ENCODE peak calls at places on chromosome 11, in five cellular contexts. J is stimulated activated CD8-positive, alpha-beta memory T cell treated with anti-CD3 and anti-CD28 coated beads, Interleukin-4, amount 100 ng/mL, for 24 hours; M is BJ; K is AG04450; Z is LoVo. Y is an unnamed sample.

GRCh38 chr11:44920451-44920850 is 30.2 kb downstream of the TP53I11 start:
- DNase-seq in J (no peak), M (no peak), K (no peak), Z (no peak), Y (no peak)

GRCh38 chr11:108961095-108961494 is 296.2 kb downstream of the DDX10 start:
- DNase-seq in J (no peak), M (no peak), K (no peak), Z (no peak), Y (no peak)

GRCh38 chr11:75765116-75765515 is 3.5 kb upstream of the DGAT2 start:
- DNase-seq in J (no peak), M (no peak), K (no peak), Z (no peak), Y (no peak)

GRCh38 chr11:12245549-12245986 is 131.8 kb upstream of the PARVA start:
- DNase-seq in J (no peak), M (no peak), K (no peak), Z (no peak), Y (no peak)

GRCh38 chr11:111097191-111097590 is 148.3 kb upstream of the POU2AF2 start:
- DNase-seq in J (no peak), M (no peak), K (peak), Z (no peak), Y (no peak)

GRCh38 chr11:46808804-46809431 is 37.2 kb downstream of the CKAP5 start:
- DNase-seq in J (no peak), M (no peak), K (no peak), Z (no peak), Y (no peak)

GRCh38 chr11:60756307-60757032 is at the start of gene MS4A15:
- DNase-seq in J (no peak), M (no peak), K (no peak), Z (peak), Y (no peak)

GRCh38 chr11:22304337-22304961 is 33.7 kb upstream of the SLC17A6 start:
- DNase-seq in J (no peak), M (peak), K (no peak), Z (peak), Y (no peak)

GRCh38 chr11:22521226-22521625 is 104.4 kb downstream of the FANCF start:
- DNase-seq in J (no peak), M (no peak), K (no peak), Z (no peak), Y (no peak)

GRCh38 chr11:92314499-92314898 is 89.9 kb downstream of the FAT3 start:
- DNase-seq in J (no peak), M (no peak), K (no peak), Z (no peak), Y (no peak)

GRCh38 chr11:7252683-7253213 is 1.0 kb downstream of the SYT9 start:
- DNase-seq in J (no peak), M (no peak), K (no peak), Z (no peak), Y (no peak)

GRCh38 chr11:66728760-66729385 is at the start of gene SPTBN2:
- DNase-seq in J (no peak), M (no peak), K (no peak), Z (no peak), Y (no peak)

GRCh38 chr11:20912046-20912821 is 242.8 kb downstream of the NELL1 start:
- DNase-seq in J (no peak), M (no peak), K (no peak), Z (no peak), Y (no peak)

GRCh38 chr11:15629690-15630321 is 515.1 kb downstream of the INSC start:
- DNase-seq in J (no peak), M (no peak), K (no peak), Z (peak), Y (no peak)

GRCh38 chr11:34665077-34665835 is 44.4 kb downstream of the EHF start:
- DNase-seq in J (no peak), M (no peak), K (no peak), Z (no peak), Y (no peak)

GRCh38 chr11:133618500-133618899 is 86.2 kb upstream of the OPCML start:
- DNase-seq in J (no peak), M (no peak), K (no peak), Z (no peak), Y (no peak)

GRCh38 chr11:68963779-68964178 is 17.0 kb downstream of the MRGPRD start:
- DNase-seq in J (no peak), M (no peak), K (no peak), Z (no peak), Y (no peak)

GRCh38 chr11:126334665-126335462 is 20.6 kb upstream of the ST3GAL4 start:
- DNase-seq in J (no peak), M (no peak), K (no peak), Z (no peak), Y (no peak)

GRCh38 chr11:93477684-93478234 is 65.4 kb downstream of the SMCO4 start:
- DNase-seq in J (no peak), M (no peak), K (no peak), Z (no peak), Y (no peak)

GRCh38 chr11:73218106-73218829 is at the start of gene P2RY2:
- DNase-seq in J (peak), M (no peak), K (no peak), Z (peak), Y (peak)

GRCh38 chr11:116651098-116651756 is 121.6 kb downstream of the BUD13 start:
- DNase-seq in J (no peak), M (no peak), K (no peak), Z (no peak), Y (no peak)

GRCh38 chr11:110297726-110298297 is 1.4 kb upstream of the RDX start:
- DNase-seq in J (no peak), M (no peak), K (no peak), Z (no peak), Y (no peak)

GRCh38 chr11:100739636-100740035 is 52.5 kb downstream of the ARHGAP42 start:
- DNase-seq in J (no peak), M (peak), K (peak), Z (peak), Y (no peak)

GRCh38 chr11:128187829-128188228 is 399.5 kb downstream of the ETS1 start:
- DNase-seq in J (no peak), M (no peak), K (no peak), Z (no peak), Y (no peak)

GRCh38 chr11:113415343-113415742 is 27.8 kb downstream of the ANKK1 start:
- DNase-seq in J (no peak), M (no peak), K (no peak), Z (no peak), Y (no peak)

GRCh38 chr11:130651266-130651855 is 202.9 kb downstream of the ADAMTS15 start:
- DNase-seq in J (no peak), M (no peak), K (no peak), Z (no peak), Y (no peak)

GRCh38 chr11:35163209-35163608 is 24.2 kb downstream of the CD44 start:
- DNase-seq in J (no peak), M (no peak), K (no peak), Z (no peak), Y (no peak)

GRCh38 chr11:32829157-32829679 is 509 bp upstream of the PRRG4 start:
- DNase-seq in J (no peak), M (no peak), K (no peak), Z (peak), Y (no peak)

GRCh38 chr11:117916956-117917355 is 12.2 kb downstream of the TMPRSS13 start:
- DNase-seq in J (no peak), M (no peak), K (no peak), Z (no peak), Y (no peak)

GRCh38 chr11:2698386-2699184 is 1.2 kb downstream of the KCNQ1OT1 start:
- DNase-seq in J (no peak), M (no peak), K (no peak), Z (no peak), Y (no peak)

GRCh38 chr11:44889266-44889665 is 61.4 kb downstream of the TP53I11 start:
- DNase-seq in J (no peak), M (peak), K (no peak), Z (no peak), Y (no peak)

GRCh38 chr11:82682003-82682751 is 51.5 kb downstream of the FAM181B start:
- DNase-seq in J (no peak), M (peak), K (peak), Z (peak), Y (no peak)

GRCh38 chr11:35814026-35814425 is 129.8 kb upstream of the LDLRAD3 start:
- DNase-seq in J (no peak), M (no peak), K (no peak), Z (no peak), Y (no peak)

GRCh38 chr11:44351898-44352498 is 42.1 kb upstream of the ALX4 start:
- DNase-seq in J (no peak), M (no peak), K (no peak), Z (no peak), Y (no peak)

GRCh38 chr11:18865951-18866350 is 73.3 kb downstream of the MRGPRX1 start:
- DNase-seq in J (no peak), M (no peak), K (no peak), Z (no peak), Y (no peak)

GRCh38 chr11:73322986-73323306 is 14.9 kb downstream of the ARHGEF17 start:
- DNase-seq in J (no peak), M (no peak), K (no peak), Z (no peak), Y (no peak)

GRCh38 chr11:100003985-100004384 is 683.1 kb upstream of the ARHGAP42 start:
- DNase-seq in J (no peak), M (no peak), K (no peak), Z (no peak), Y (no peak)

Y was measured in stimulated activated CD4-positive, alpha-beta T cell treated with anti-CD3 and anti-CD28 coated beads, TNF-alpha, amount 100 ng/mL, for 48 hours.